ENCODE peak calls at places on chromosomes 12 and 14, in six cellular contexts. A is SHP77; N is psoas muscle; S is effector memory CD4-positive, alpha-beta T cell; E is AG04450; K is esophagus muscularis mucosa. V is an unnamed sample.

GRCh38 chr12:87796961-87797516 is 232.2 kb downstream of the C12orf50 start:
- DNase-seq in A (no peak), N (no peak), S (no peak), E (no peak), K (no peak), V (no peak)

GRCh38 chr14:22871200-22871961 is at the start of gene LRP10:
- DNase-seq in A (peak), N (peak), S (peak), E (no peak), K (peak), V (peak)

GRCh38 chr14:53011053-53011462 is 60.2 kb upstream of the FERMT2 start:
- DNase-seq in A (peak), N (peak), S (no peak), E (peak), K (peak), V (peak)

GRCh38 chr12:41274643-41275042 is 86.5 kb downstream of the PDZRN4 start:
- DNase-seq in A (no peak), N (no peak), S (no peak), E (no peak), K (no peak), V (no peak)

GRCh38 chr14:55354500-55354899 is 57.1 kb downstream of the ATG14 start:
- DNase-seq in A (peak), N (no peak), S (peak), E (no peak), K (peak), V (no peak)

GRCh38 chr12:64025174-64025958 is 180.9 kb downstream of the SRGAP1 start:
- DNase-seq in A (no peak), N (no peak), S (no peak), E (no peak), K (no peak), V (no peak)

GRCh38 chr14:50944647-50945413 is 547 bp upstream of the PYGL start:
- DNase-seq in A (peak), N (peak), S (no peak), E (no peak), K (no peak), V (no peak)

GRCh38 chr14:106802413-106803364 is 1276.3 kb downstream of the TMEM121 start:
- DNase-seq in A (peak), N (no peak), S (no peak), E (no peak), K (no peak), V (no peak)

GRCh38 chr14:45658226-45658916 is 405.4 kb upstream of the MIS18BP1 start:
- DNase-seq in A (no peak), N (no peak), S (no peak), E (no peak), K (no peak), V (no peak)

V was measured in HS-5.